ENCODE peak calls at places on chromosomes 2 and 18, in ten cellular contexts. M is fibroblast of pulmonary artery, I is psoas muscle, U is left ventricle myocardium inferior, Q is HFFc6, B is mucosa of descending colon, P is HL-60, W is GM10248, N is adrenal gland, C is NB4. L is an unnamed sample.

GRCh38 chr18:21134895-21135294 is 23.3 kb upstream of the ROCK1 start:
- DNase-seq in P (no peak), M (peak; percentile 56), I (no peak), N (no peak), B (no peak), W (no peak), U (no peak), Q (peak; percentile 5), C (peak; percentile 58), L (peak; percentile 23)

GRCh38 chr2:164887434-164888112 is 46.0 kb upstream of the COBLL1 start:
- DNase-seq in B (no peak), P (no peak), U (no peak), Q (no peak), N (no peak), I (no peak), M (no peak), C (no peak), W (no peak), L (no peak)

GRCh38 chr2:215711484-215712034 is 275.7 kb upstream of the FN1 start:
- DNase-seq in U (no peak), I (no peak), Q (peak; percentile 78), B (no peak), P (no peak), C (peak; percentile 7), N (no peak), M (peak; percentile 86), W (no peak), L (no peak)

GRCh38 chr2:217974389-217975005 is 28.3 kb downstream of the TNS1 start:
- DNase-seq in I (no peak), M (no peak), B (no peak), U (no peak), C (no peak), W (no peak), P (no peak), N (no peak), Q (no peak), L (no peak)

GRCh38 chr2:98026292-98026691 is 30.5 kb upstream of the TMEM131 start:
- DNase-seq in U (no peak), W (no peak), I (no peak), M (no peak), P (no peak), B (no peak), Q (no peak), N (no peak), C (no peak), L (no peak)

GRCh38 chr2:24015562-24016375 is 5.9 kb downstream of the MFSD2B start:
- DNase-seq in W (no peak), C (no peak), M (peak; percentile 90), U (no peak), Q (peak; percentile 88), B (no peak), I (no peak), N (no peak), P (no peak), L (no peak)

GRCh38 chr2:177812713-177813396 is 259.7 kb downstream of the PDE11A start:
- DNase-seq in Q (no peak), W (no peak), C (peak; percentile 7), N (no peak), M (no peak), P (no peak), I (no peak), B (no peak), U (no peak), L (no peak)

GRCh38 chr2:204665244-204665643 is 120.0 kb downstream of the PARD3B start:
- DNase-seq in I (no peak), C (no peak), W (no peak), P (no peak), B (no peak), U (no peak), M (peak; percentile 74), N (no peak), Q (peak; percentile 67), L (no peak)

GRCh38 chr2:231469568-231469920 is 5.3 kb upstream of the NCL start:
- DNase-seq in Q (no peak), U (no peak), I (no peak), B (no peak), P (peak; percentile 21), W (no peak), M (no peak), N (no peak), C (peak; percentile 68), L (no peak)

DNA sequence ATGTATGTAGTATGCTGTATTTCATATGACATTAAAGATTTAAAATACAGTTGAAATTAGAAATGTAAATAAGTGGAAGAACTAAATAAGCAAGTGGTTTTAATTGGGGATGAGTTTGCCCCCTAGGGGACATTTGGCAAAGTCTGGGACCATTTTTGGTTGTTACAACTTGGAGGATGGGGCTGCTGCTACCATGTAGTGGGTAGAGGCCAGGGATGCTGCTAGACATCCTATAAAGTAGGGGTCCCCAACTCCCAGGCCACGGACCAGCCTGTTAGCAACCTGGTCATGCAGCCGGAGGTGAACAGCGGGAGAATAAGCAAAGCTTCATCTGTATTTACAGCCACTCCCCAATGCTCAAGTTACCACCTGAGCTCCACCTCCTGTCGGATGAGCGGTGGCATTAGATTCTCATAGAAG is 27.9 kb upstream of the ASNSD1 start:
- DNase-seq in M (peak; percentile 59), I (no peak), N (peak; percentile 37), B (no peak), Q (no peak), C (peak; percentile 45), P (no peak), U (no peak), W (no peak), L (peak; percentile 12)
- TF ChIP-seq CTCF in M (peak; percentile 59), I (peak; percentile 48), N (peak; percentile 51), B (no peak), Q (peak; percentile 70), C (peak; percentile 63), P (peak; percentile 35), U (peak; percentile 59), W (peak; percentile 15), L (peak; percentile 40)

DNA sequence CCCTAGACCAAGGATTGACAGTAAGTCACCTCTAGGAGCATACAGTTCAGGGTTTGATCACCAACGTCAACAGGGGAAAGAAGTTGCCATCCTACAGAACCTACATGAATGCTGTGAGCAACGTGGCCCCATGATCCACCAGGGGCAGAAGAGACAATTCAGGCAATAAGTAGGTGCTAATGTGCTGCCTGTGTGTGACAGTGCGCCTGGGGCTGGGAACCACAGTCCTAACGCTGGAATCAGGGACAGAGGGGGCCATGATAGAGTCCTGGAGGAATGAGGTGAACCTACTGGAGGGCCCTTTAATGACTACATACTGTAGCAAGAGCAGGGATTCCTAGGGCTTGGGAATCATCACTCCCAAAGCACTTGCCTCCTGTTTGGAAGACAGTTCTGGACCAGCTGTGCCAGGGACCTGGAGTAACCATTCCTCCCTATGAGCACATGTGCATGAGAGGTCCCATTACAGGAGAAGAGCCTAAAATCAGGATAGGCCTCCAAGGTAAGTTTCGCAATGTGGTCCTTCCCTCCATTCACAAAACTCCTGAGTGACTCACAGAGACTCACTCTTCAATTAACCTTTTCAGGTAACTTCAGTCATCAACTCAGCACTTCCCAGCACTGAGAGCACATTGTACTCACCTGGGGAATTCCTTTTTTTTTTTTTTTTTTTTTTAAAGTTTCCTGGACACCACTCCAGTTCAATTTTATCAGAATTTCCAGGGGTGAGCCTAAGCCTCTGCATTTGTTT is 214.0 kb downstream of the TMEM163 start:
- DNase-seq in I (no peak), P (no peak), Q (no peak), M (no peak), B (no peak), C (no peak), W (no peak), U (no peak), N (no peak), L (no peak)
- TF ChIP-seq CTCF in I (no peak), P (no peak), Q (no peak), M (no peak), B (no peak), C (no peak), W (no peak), U (no peak), N (no peak), L (no peak)

DNA sequence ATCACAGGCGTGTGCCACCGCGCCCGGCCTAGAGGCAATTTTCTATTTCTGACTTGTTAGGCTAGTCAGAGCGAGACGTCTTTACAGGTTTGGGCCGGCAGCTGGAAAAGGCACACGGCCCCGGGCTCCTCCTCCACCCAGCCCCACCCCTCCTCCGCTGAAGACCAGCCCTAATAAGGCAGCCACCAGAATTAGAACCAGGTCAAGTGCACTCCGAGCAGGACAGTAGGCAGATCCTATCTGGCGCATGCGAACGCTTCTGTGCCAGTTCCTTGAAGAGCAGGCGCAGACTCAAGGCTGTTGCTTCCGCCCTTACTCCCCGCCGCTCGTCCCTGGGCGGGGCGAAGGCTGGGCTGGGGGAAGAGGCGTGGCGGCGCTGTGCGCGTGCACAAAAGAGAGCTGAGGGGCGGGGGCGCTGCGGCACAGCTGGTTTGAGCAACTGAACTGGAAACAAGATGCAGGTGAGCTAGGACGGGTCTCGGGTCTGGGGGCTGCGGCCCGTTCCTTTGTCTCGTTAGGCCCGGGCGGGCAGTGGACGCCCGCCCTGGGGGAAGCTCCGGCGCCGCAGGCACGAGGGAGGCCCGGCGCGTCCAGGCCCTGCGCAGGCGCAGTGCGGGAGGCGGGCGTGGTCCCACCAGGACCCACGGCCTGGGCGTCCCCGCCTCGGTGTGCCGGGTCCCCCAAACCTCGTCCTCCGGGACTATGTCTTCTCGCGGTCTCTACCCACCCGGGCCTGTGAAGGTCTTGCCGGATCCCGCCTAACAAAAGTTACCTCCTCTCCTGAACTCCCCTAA is at the start of gene PDCL3:
- DNase-seq in N (peak; percentile 99), W (peak; percentile 97), C (peak; percentile 99), U (peak; percentile 95), I (peak; percentile 95), M (peak; percentile 99), B (peak; percentile 97), Q (peak; percentile 99), P (peak; percentile 94), L (peak; percentile 99)
- TF ChIP-seq CTCF in N (peak; percentile 5), W (no peak), C (no peak), U (no peak), I (no peak), M (no peak), B (no peak), Q (peak; percentile 63), P (no peak), L (no peak)

DNA sequence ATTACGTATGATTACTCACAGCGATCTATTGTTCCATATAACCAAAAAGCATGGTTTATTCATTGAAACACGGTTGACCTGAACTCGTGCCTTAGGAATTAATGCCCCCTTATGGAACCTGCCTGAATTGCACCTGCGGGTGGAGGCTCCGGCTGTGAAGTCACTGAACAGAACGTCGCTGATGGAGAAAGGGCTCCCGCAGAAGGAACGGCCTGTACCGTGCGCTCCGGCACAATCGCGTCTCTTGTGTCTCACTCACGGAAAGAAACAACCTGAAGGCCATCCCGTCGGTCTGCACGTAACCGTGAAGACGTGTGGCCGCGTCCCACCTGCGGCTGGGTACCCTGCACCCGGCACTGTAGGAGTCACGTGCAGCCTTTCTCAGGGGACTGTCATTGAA is 133.1 kb downstream of the NFATC1 start:
- DNase-seq in N (peak; percentile 47), U (peak; percentile 54), P (no peak), W (peak; percentile 81), M (peak; percentile 84), I (peak; percentile 49), B (peak; percentile 59), C (peak; percentile 87), Q (peak; percentile 42), L (peak; percentile 63)
- TF ChIP-seq CTCF in N (peak; percentile 63), U (peak; percentile 95), P (peak; percentile 96), W (peak; percentile 84), M (peak; percentile 93), I (peak; percentile 89), B (peak; percentile 51), C (peak; percentile 78), Q (peak; percentile 91), L (peak; percentile 70)

DNA sequence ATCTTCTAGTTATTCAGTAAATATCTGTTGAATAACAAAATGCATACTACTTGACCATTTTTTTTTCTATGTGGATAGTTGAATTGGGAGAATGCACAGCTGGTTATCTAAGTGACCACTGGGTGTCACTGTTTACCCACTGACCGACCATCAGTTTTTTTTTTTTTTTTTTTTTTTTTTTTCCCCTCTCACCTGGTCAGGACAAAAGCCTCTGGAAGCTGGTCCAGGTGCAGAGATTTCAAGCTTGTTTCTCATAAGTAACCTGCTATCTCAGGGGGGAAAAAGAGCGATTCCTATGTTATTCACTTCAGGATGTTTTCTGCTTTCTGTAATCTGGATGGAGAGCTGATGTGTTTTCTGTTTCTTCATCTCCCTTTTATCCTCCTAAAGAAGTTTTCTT is 256.0 kb downstream of the DCDC2C start:
- DNase-seq in M (peak; percentile 39), U (no peak), C (peak; percentile 31), P (peak; percentile 0), W (peak; percentile 45), B (no peak), N (no peak), I (no peak), Q (no peak), L (peak; percentile 34)
- TF ChIP-seq CTCF in M (peak; percentile 68), U (peak; percentile 82), C (peak; percentile 65), P (peak; percentile 30), W (peak; percentile 64), B (no peak), N (peak; percentile 63), I (peak; percentile 66), Q (peak; percentile 88), L (peak; percentile 64)

L was measured in GM12865.